ENCODE peak calls at places on chromosomes 13 and 19, in seven cellular contexts. G is endothelial cell; K is LHCN-M2; S is stimulated activated CD8-positive, alpha-beta memory T cell treated with anti-CD3 and anti-CD28 coated beads, Interleukin-4, amount 100 ng/mL, for 48 hours; F is stimulated activated CD4-positive, alpha-beta T cell treated with anti-CD3 and anti-CD28 coated beads, Interleukin-4, amount 100 ng/mL, for 48 hours; Z is C1 segment of cervical spinal cord; B is activated T-cell treated with anti-CD3 and anti-CD28 coated beads for 1 hour. A is an unnamed sample.
A peak's percentile ranks its signal among the peaks of the same experiment; 100 is the strongest.

GRCh38 chr13:101488734-101489133 is 36.3 kb downstream of the ITGBL1 start:
- DNase-seq in G (no peak), K (no peak), S (no peak), F (no peak), Z (no peak), B (no peak), A (no peak)

GRCh38 chr13:59034198-59034597 is 1129.5 kb downstream of the DIAPH3 start:
- DNase-seq in G (no peak), K (no peak), S (no peak), F (no peak), Z (no peak), B (no peak), A (no peak)

GRCh38 chr13:27120811-27121210 is 50.8 kb downstream of the USP12 start:
- DNase-seq in G (no peak), K (peak; percentile 71), S (no peak), F (no peak), Z (no peak), B (no peak), A (no peak)

GRCh38 chr13:91813255-91813654 is 414.8 kb downstream of the GPC5 start:
- DNase-seq in G (no peak), K (no peak), S (no peak), F (no peak), Z (no peak), B (no peak), A (no peak)

GRCh38 chr19:38062959-38063786 is 156.2 kb downstream of the SIPA1L3 start:
- DNase-seq in G (no peak), K (peak; percentile 27), S (no peak), F (no peak), Z (no peak), B (no peak), A (no peak)

GRCh38 chr19:58098682-58098998 is 609 bp upstream of the ZSCAN18 start:
- DNase-seq in G (no peak), K (no peak), S (no peak), F (no peak), Z (no peak), B (no peak), A (no peak)

GRCh38 chr13:51879133-51879532 is 17.4 kb downstream of the CCDC70 start:
- DNase-seq in G (no peak), K (no peak), S (no peak), F (no peak), Z (no peak), B (no peak), A (no peak)

GRCh38 chr13:22062478-22063205 is 391.8 kb downstream of the FGF9 start:
- DNase-seq in G (no peak), K (no peak), S (no peak), F (no peak), Z (no peak), B (no peak), A (no peak)

GRCh38 chr19:35162471-35163326 is 8.2 kb downstream of the FXYD5 start:
- DNase-seq in G (no peak), K (no peak), S (no peak), F (no peak), Z (no peak), B (no peak), A (no peak)

GRCh38 chr19:45187421-45188100 is 9.0 kb downstream of the BLOC1S3 start:
- DNase-seq in G (no peak), K (no peak), S (no peak), F (no peak), Z (no peak), B (no peak), A (peak; percentile 62)

GRCh38 chr19:35833972-35834371 is 18.3 kb downstream of the NPHS1 start:
- DNase-seq in G (no peak), K (no peak), S (no peak), F (no peak), Z (no peak), B (no peak), A (no peak)

GRCh38 chr19:38229585-38230073 is 5.6 kb upstream of the DPF1 start:
- DNase-seq in G (peak; percentile 67), K (peak; percentile 91), S (peak; percentile 83), F (peak; percentile 69), Z (peak; percentile 80), B (peak; percentile 42), A (peak; percentile 76)

GRCh38 chr13:42036711-42037110 is 11.7 kb upstream of the DGKH start:
- DNase-seq in G (no peak), K (peak; percentile 73), S (no peak), F (no peak), Z (no peak), B (no peak), A (no peak)

GRCh38 chr13:90416938-90417337 is 930.5 kb upstream of the MIR17HG start:
- DNase-seq in G (no peak), K (no peak), S (no peak), F (no peak), Z (no peak), B (no peak), A (no peak)

GRCh38 chr13:31846984-31847752 is 107.8 kb downstream of the RXFP2 start:
- DNase-seq in G (no peak), K (no peak), S (no peak), F (no peak), Z (no peak), B (no peak), A (no peak)

GRCh38 chr13:67943116-67943515 is 713.0 kb upstream of the PCDH9 start:
- DNase-seq in G (no peak), K (peak; percentile 72), S (no peak), F (no peak), Z (no peak), B (no peak), A (no peak)

GRCh38 chr13:114319441-114319871 is 5.2 kb downstream of the CHAMP1 start:
- DNase-seq in G (no peak), K (peak; percentile 78), S (no peak), F (no peak), Z (no peak), B (no peak), A (no peak)

GRCh38 chr13:66210677-66211076 is 1019.5 kb downstream of the PCDH9 start:
- DNase-seq in G (no peak), K (peak; percentile 93), S (no peak), F (no peak), Z (no peak), B (no peak), A (no peak)

GRCh38 chr13:40774672-40775071 is 3.7 kb upstream of the MRPS31 start:
- DNase-seq in G (no peak), K (no peak), S (no peak), F (no peak), Z (no peak), B (no peak), A (no peak)

GRCh38 chr13:112933649-112934048 is 35.4 kb upstream of the MCF2L start:
- DNase-seq in G (no peak), K (no peak), S (no peak), F (no peak), Z (no peak), B (no peak), A (no peak)

A was measured in activated CD8-positive, alpha-beta memory T cell treated with anti-CD3 and anti-CD28 coated beads, Interleukin-2, amount 10 ng/mL, durations not matched to agents 7 days and 5 days.